ENCODE peak calls at places on chromosomes 4 and X, in six cellular contexts. W, H, P, U, V and G are unnamed samples.

GRCh38 chrX:134999469-134999868 is 8.7 kb downstream of the SMIM10 start:
- DNase-seq in W (peak), H (peak), P (peak), V (no peak), U (no peak), G (no peak)

GRCh38 chrX:119272882-119273806 is 37.1 kb downstream of the PGRMC1 start:
- DNase-seq in H (peak), U (peak), V (peak), P (peak), W (peak), G (no peak)

GRCh38 chr4:154030747-154031146 is 241.9 kb upstream of the SFRP2 start:
- DNase-seq in V (no peak), U (no peak), W (no peak), P (no peak), H (no peak), G (no peak)

GRCh38 chr4:2930821-2931764 is 32.1 kb downstream of the NOP14 start:
- DNase-seq in U (no peak), V (peak), P (no peak), H (no peak), W (no peak), G (peak)

GRCh38 chr4:178602833-178603232 is 1160.6 kb upstream of the AGA start:
- DNase-seq in U (no peak), V (no peak), W (no peak), H (no peak), P (no peak), G (no peak)

GRCh38 chr4:49032440-49033161 is 46.5 kb downstream of the CWH43 start:
- DNase-seq in U (no peak), P (peak), W (peak), H (peak), V (no peak), G (no peak)

GRCh38 chrX:17597836-17598434 is 139.4 kb upstream of the SCML1 start:
- DNase-seq in V (no peak), P (no peak), H (peak), W (no peak), U (no peak), G (peak)

GRCh38 chr4:7001271-7001670 is 41.9 kb upstream of the TADA2B start:
- DNase-seq in U (no peak), H (no peak), W (no peak), P (no peak), V (no peak), G (no peak)

GRCh38 chr4:159455675-159456235 is 352.9 kb downstream of the RAPGEF2 start:
- DNase-seq in U (no peak), W (peak), V (no peak), P (peak), H (peak), G (no peak)

GRCh38 chrX:107483976-107484726 is 34.7 kb downstream of the FRMPD3 start:
- DNase-seq in H (peak), P (peak), V (peak), U (no peak), W (peak), G (no peak)

GRCh38 chr4:24889991-24890390 is 22.9 kb downstream of the CCDC149 start:
- DNase-seq in U (no peak), P (no peak), V (no peak), H (no peak), W (no peak), G (no peak)

GRCh38 chr4:143441678-143442077 is 71.8 kb upstream of the SMARCA5 start:
- DNase-seq in V (no peak), H (no peak), U (no peak), W (peak), P (no peak), G (no peak)

GRCh38 chr4:138910201-138910913 is 105.2 kb upstream of the NOCT start:
- DNase-seq in V (no peak), W (no peak), P (no peak), U (no peak), H (peak), G (no peak)

GRCh38 chr4:134548052-134548628 is 346.6 kb upstream of the PABPC4L start:
- DNase-seq in W (no peak), H (no peak), U (no peak), V (no peak), P (no peak), G (no peak)

GRCh38 chrX:19326567-19326966 is 17.2 kb upstream of the PDHA1 start:
- DNase-seq in H (no peak), P (no peak), W (no peak), V (no peak), U (no peak), G (no peak)

GRCh38 chr4:145829629-145830395 is 108.8 kb downstream of the ZNF827 start:
- DNase-seq in V (no peak), H (no peak), P (no peak), W (no peak), U (no peak), G (no peak)

GRCh38 chr4:70515342-70516245 is 2.8 kb upstream of the AMTN start:
- DNase-seq in U (no peak), P (no peak), V (no peak), H (no peak), W (no peak), G (no peak)

GRCh38 chr4:5772528-5773270 is 61.7 kb downstream of the EVC start:
- DNase-seq in U (no peak), W (no peak), H (no peak), P (no peak), V (no peak), G (no peak)

GRCh38 chr4:21205821-21206531 is 505.7 kb downstream of the PACRGL start:
- DNase-seq in P (no peak), H (no peak), W (peak), V (no peak), U (no peak), G (no peak)

GRCh38 chr4:89319756-89320155 is 12.2 kb upstream of the GPRIN3 start:
- DNase-seq in H (no peak), V (no peak), U (no peak), P (no peak), W (no peak), G (no peak)

GRCh38 chr4:76689079-76689817 is 208.7 kb downstream of the SOWAHB start:
- DNase-seq in P (no peak), U (no peak), V (peak), H (peak), W (peak), G (peak)

GRCh38 chrX:70477734-70478075 is 33.1 kb downstream of the DLG3 start:
- DNase-seq in V (no peak), H (no peak), U (no peak), W (no peak), P (no peak), G (no peak)

GRCh38 chr4:111943796-111944203 is 201.5 kb upstream of the FAM241A start:
- DNase-seq in H (peak), U (peak), W (peak), V (no peak), P (peak), G (no peak)

GRCh38 chr4:60617731-60618130 is 582.4 kb upstream of the ADGRL3 start:
- DNase-seq in H (no peak), P (no peak), V (no peak), U (no peak), W (no peak), G (no peak)

GRCh38 chrX:15242899-15243555 is 26.9 kb downstream of the ASB9 start:
- DNase-seq in H (peak), P (peak), V (no peak), W (peak), U (no peak), G (no peak)

GRCh38 chrX:100680756-100681155 is 36.8 kb downstream of the SRPX2 start:
- DNase-seq in P (no peak), V (no peak), W (no peak), U (no peak), H (no peak), G (no peak)

GRCh38 chrX:12322031-12322430 is 183.8 kb downstream of the FRMPD4 start:
- DNase-seq in V (no peak), U (no peak), W (no peak), H (no peak), P (no peak), G (no peak)

GRCh38 chr4:6527259-6527658 is 47.7 kb upstream of the MAN2B2 start:
- DNase-seq in U (no peak), H (no peak), V (no peak), W (no peak), P (no peak), G (no peak)

GRCh38 chrX:153061732-153062131 is 5.5 kb downstream of the PNMA3 start:
- DNase-seq in H (no peak), U (no peak), P (no peak), V (no peak), W (no peak), G (no peak)

GRCh38 chr4:13881880-13882279 is 254.4 kb upstream of the BOD1L1 start:
- DNase-seq in H (no peak), P (no peak), W (no peak), U (no peak), V (no peak), G (no peak)

GRCh38 chr4:60913026-60913425 is 287.1 kb upstream of the ADGRL3 start:
- DNase-seq in W (no peak), P (no peak), V (no peak), U (no peak), H (no peak), G (no peak)

GRCh38 chr4:7389719-7390118 is 45.0 kb downstream of the PSAPL1 start:
- DNase-seq in W (no peak), U (no peak), V (no peak), P (no peak), H (peak), G (peak)

GRCh38 chr4:84481077-84481878 is 17.8 kb downstream of the NKX6-1 start:
- DNase-seq in P (no peak), H (no peak), U (no peak), W (peak), V (peak), G (no peak)

GRCh38 chrX:153878285-153878779 is 7.6 kb downstream of the L1CAM start:
- DNase-seq in V (no peak), U (no peak), P (no peak), H (peak), W (no peak), G (no peak)

GRCh38 chrX:155966876-155967275 is 30.6 kb upstream of the IL9R start:
- DNase-seq in H (peak), U (no peak), V (no peak), P (peak), W (peak), G (no peak)

GRCh38 chr4:123558865-123559264 is 162.3 kb downstream of the SPRY1 start:
- DNase-seq in H (no peak), U (no peak), P (no peak), W (no peak), V (no peak), G (no peak)

GRCh38 chr4:145843148-145843547 is 95.5 kb downstream of the ZNF827 start:
- DNase-seq in V (no peak), H (no peak), W (no peak), P (no peak), U (no peak), G (no peak)

GRCh38 chr4:83569429-83569828 is 33.5 kb downstream of the GPAT3 start:
- DNase-seq in V (no peak), W (no peak), U (no peak), H (no peak), P (no peak), G (no peak)

GRCh38 chrX:72238183-72238582 is 644 bp downstream of the ERCC6L start:
- DNase-seq in H (no peak), V (no peak), U (no peak), P (no peak), W (peak), G (no peak)

GRCh38 chrX:72236841-72237240 is 2.0 kb downstream of the ERCC6L start:
- DNase-seq in V (no peak), P (no peak), H (no peak), W (no peak), U (no peak), G (no peak)

GRCh38 chrX:72243472-72243871 is 4.6 kb upstream of the ERCC6L start:
- DNase-seq in U (no peak), P (peak), H (no peak), W (no peak), V (no peak), G (no peak)

GRCh38 chrX:72240976-72241375 is 2.1 kb upstream of the ERCC6L start:
- DNase-seq in W (no peak), P (no peak), H (no peak), V (no peak), U (no peak), G (no peak)

GRCh38 chrX:72238721-72239475 is at the start of gene ERCC6L:
- DNase-seq in W (peak), U (peak), H (peak), V (peak), P (peak), G (peak)
- H3K27ac ChIP-seq in W (peak), U (peak), H (peak), V (no peak), P (peak), G (no peak)

GRCh38 chrX:50618788-50619558 is 148.3 kb upstream of the DGKK start:
- DNase-seq in H (no peak), V (no peak), U (no peak), P (no peak), W (peak), G (no peak)
- TF ChIP-seq POLR2AphosphoS5 in H (no peak), V (no peak), U (no peak), P (no peak), W (no peak), G (no peak)

GRCh38 chr4:1194028-1194900 is 21.9 kb upstream of the SPON2 start:
- DNase-seq in P (no peak), W (peak), V (peak), U (no peak), H (peak), G (peak)
- H3K27ac ChIP-seq in P (no peak), W (no peak), V (peak), U (no peak), H (peak), G (peak)

GRCh38 chr4:57071340-57071739 is 38.8 kb downstream of the IGFBP7 start:
- DNase-seq in P (no peak), W (no peak), U (no peak), H (no peak), V (no peak), G (no peak)
- TF ChIP-seq POLR2AphosphoS5 in P (no peak), W (no peak), U (no peak), H (no peak), V (no peak), G (peak)

GRCh38 chrX:112800901-112801775 is 39.5 kb downstream of the AMOT start:
- DNase-seq in P (no peak), V (no peak), U (no peak), W (no peak), H (no peak), G (no peak)
- H3K27ac ChIP-seq in P (no peak), V (no peak), U (no peak), W (no peak), H (no peak), G (no peak)

GRCh38 chr4:42488114-42488513 is 90.8 kb downstream of the SHISA3 start:
- DNase-seq in V (no peak), U (no peak), P (no peak), H (no peak), W (no peak), G (no peak)

GRCh38 chr4:42489095-42489494 is 91.8 kb downstream of the SHISA3 start:
- DNase-seq in V (no peak), P (no peak), H (no peak), W (peak), U (no peak), G (no peak)

GRCh38 chr4:42488554-42488953 is 91.3 kb downstream of the SHISA3 start:
- DNase-seq in W (peak), V (no peak), P (no peak), H (no peak), U (no peak), G (no peak)

GRCh38 chr4:42487230-42487629 is 89.9 kb downstream of the SHISA3 start:
- DNase-seq in H (no peak), W (no peak), V (no peak), P (no peak), U (no peak), G (no peak)

DNA sequence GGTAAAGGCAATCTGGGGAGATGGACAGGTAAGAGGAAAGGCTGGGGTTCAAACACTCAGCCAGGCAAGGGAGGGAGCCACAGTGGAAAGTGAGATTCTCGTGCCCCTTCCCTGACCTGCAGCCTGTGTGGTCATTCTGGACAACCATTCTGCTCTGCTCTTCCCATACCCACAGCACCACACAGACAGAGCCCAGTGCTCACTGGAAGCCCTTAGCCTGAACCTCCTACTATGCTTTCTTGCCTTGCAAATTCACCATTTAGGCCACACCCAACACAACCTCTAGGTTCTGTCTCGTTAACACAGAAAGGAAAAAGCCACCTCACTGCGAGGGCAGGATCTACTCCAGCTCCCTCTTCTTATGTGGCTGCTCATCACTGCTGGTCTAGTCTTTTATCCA is 92.7 kb downstream of the SHISA3 start:
- DNase-seq in W (no peak), P (no peak), U (no peak), V (no peak), H (no peak), G (no peak)
- TF ChIP-seq POLR2AphosphoS5 in W (no peak), P (no peak), U (no peak), V (no peak), H (no peak), G (no peak)

DNA sequence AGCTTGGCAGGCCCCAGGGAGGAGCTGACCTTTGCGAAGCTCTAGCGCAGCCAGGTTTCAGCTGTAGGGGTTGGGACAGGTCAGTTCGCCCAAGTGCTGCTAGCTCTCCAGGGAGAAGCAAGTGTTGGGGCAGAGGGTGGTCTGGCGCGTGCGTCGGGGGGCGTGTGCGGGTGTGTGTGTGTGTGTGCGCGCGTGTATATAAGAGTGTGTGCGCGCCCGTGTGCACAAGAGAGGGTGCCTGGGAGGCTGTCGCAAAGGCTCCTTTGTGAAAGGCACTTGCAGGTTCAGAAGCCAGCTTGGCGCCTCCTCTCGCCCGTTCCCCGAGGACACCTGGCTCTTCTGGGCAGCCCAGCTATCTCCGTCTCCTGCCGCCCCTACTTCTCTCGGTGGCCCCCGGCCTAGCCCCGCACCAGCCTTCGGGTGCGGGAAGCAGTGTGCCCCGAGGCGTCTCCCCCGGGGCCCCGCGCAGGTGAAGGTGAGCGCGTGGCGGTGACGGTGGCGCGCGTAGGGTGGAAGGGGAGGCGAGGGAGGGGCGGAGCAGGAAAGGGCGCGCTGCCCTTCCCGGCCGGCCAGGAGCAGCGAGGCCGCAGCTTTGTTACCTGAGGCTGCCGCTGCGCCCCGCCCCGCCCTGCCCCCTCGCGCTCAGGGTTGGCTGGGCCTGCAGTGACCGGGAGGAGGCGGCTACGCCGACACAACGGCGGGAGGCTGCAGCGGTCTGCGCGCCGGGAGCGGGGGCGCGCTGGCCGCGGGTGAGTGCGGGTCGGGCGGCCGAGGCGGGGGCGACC is at the start of gene FHDC1:
- DNase-seq in U (no peak), W (peak), V (peak), H (peak), P (peak), G (peak)
- H3K27ac ChIP-seq in U (peak), W (peak), V (peak), H (no peak), P (no peak), G (peak)

GRCh38 chr4:42923431-42923830 is 30.9 kb downstream of the GRXCR1 start:
- DNase-seq in W (no peak), U (no peak), P (no peak), H (no peak), V (no peak), G (no peak)

GRCh38 chr4:42925921-42926320 is 33.4 kb downstream of the GRXCR1 start:
- DNase-seq in V (no peak), P (no peak), W (no peak), H (no peak), U (no peak), G (no peak)

GRCh38 chr4:42927946-42928345 is 35.4 kb downstream of the GRXCR1 start:
- DNase-seq in H (no peak), U (no peak), W (no peak), P (no peak), V (no peak), G (no peak)
- TF ChIP-seq POLR2AphosphoS5 in H (no peak), U (no peak), W (no peak), P (no peak), V (no peak), G (no peak)

DNA sequence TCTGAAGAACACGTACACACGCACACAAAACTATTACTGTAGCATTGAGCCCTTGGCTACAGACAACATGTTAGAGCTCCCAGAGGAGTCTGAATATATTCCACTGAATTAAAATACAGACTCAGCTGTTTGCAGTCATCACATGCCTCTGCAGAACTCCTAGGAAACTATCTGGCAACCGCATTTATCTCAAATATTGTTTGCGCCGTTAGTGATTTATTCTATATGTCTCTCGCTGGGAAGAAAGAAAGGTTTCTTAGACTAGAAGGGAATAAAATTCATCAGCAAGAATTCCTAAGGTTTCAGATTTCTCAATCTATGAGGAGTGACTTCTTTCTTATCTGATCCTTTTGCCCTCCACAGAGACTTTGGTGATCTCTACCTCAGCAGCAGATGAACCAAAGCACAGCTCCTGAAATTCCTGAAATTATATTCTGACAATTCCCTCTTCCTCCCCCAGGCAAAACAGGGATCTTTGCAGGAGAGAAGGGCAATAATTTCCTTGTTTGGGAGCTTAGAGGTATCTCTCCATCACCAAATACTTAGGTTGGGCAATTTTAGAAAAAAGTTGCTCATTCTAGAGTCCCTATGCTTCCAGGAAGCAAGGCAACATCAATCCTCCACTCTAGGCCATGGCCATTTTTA is 199.2 kb downstream of the APBB2 start:
- DNase-seq in W (no peak), P (no peak), H (no peak), U (no peak), V (no peak), G (no peak)
- H3K27ac ChIP-seq in W (no peak), P (no peak), H (no peak), U (no peak), V (no peak), G (no peak)

DNA sequence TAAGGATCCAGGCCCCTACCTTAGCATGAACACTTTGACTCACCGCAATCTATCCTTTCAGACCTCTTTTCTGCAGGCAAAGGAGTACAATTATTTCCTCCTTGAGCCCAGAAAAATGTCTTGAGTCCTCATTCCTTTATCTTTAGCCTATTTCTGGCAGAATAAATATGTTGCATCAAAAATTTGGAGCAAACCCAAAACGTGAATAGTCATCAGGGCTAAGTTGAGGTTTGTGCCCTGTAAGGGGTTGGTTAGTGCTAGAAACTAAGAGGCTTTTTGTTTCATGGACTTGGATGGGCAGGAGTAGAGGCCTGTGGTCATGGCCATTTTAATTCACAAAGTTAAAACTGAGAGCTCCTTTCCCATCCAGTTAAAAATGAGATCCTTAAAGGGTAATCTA is 460.3 kb downstream of the GBA3 start:
- DNase-seq in U (no peak), P (no peak), V (no peak), W (no peak), H (no peak), G (no peak)
- TF ChIP-seq POLR2AphosphoS5 in U (no peak), P (no peak), V (no peak), W (no peak), H (no peak), G (no peak)